ENCODE peak calls at places on chromosomes 3 and 15, in five cellular contexts. One of them, this sample, is unnamed.

GRCh38 chr3:141212101-141212500 is 19.5 kb upstream of the PXYLP1 start:
- DNase-seq in epithelial cell of esophagus: peak; percentile 39
- DNase-seq in CD8-positive, alpha-beta T cell: no peak
- DNase-seq in upper lobe of right lung: no peak
- DNase-seq in astrocyte of the spinal cord: no peak
- DNase-seq in this sample: no peak

GRCh38 chr15:82132742-82133141 is 86.9 kb upstream of the MEX3B start:
- DNase-seq in astrocyte of the spinal cord: peak; percentile 89
- DNase-seq in epithelial cell of esophagus: peak; percentile 94
- DNase-seq in upper lobe of right lung: no peak
- DNase-seq in CD8-positive, alpha-beta T cell: no peak
- DNase-seq in this sample: no peak

GRCh38 chr3:65334045-65334665 is 646.4 kb upstream of the ADAMTS9 start:
- DNase-seq in CD8-positive, alpha-beta T cell: no peak
- DNase-seq in upper lobe of right lung: no peak
- DNase-seq in astrocyte of the spinal cord: no peak
- DNase-seq in epithelial cell of esophagus: no peak
- DNase-seq in this sample: no peak

GRCh38 chr15:100078511-100079220 is 263.1 kb downstream of the ADAMTS17 start:
- DNase-seq in CD8-positive, alpha-beta T cell: no peak
- DNase-seq in epithelial cell of esophagus: peak; percentile 67
- DNase-seq in astrocyte of the spinal cord: peak; percentile 37
- DNase-seq in upper lobe of right lung: no peak
- DNase-seq in this sample: no peak

GRCh38 chr3:2180661-2181060 is 82.0 kb downstream of the CNTN4 start:
- DNase-seq in CD8-positive, alpha-beta T cell: no peak
- DNase-seq in epithelial cell of esophagus: no peak
- DNase-seq in upper lobe of right lung: no peak
- DNase-seq in astrocyte of the spinal cord: no peak
- DNase-seq in this sample: no peak

GRCh38 chr15:75992897-75993296 is 19.3 kb downstream of the NRG4 start:
- DNase-seq in epithelial cell of esophagus: no peak
- DNase-seq in upper lobe of right lung: no peak
- DNase-seq in astrocyte of the spinal cord: no peak
- DNase-seq in CD8-positive, alpha-beta T cell: no peak
- DNase-seq in this sample: no peak

GRCh38 chr3:163328680-163329079 is 1749.6 kb downstream of the SI start:
- DNase-seq in upper lobe of right lung: no peak
- DNase-seq in epithelial cell of esophagus: no peak
- DNase-seq in CD8-positive, alpha-beta T cell: no peak
- DNase-seq in astrocyte of the spinal cord: no peak
- DNase-seq in this sample: no peak

GRCh38 chr3:127847236-127847720 is 25.0 kb upstream of the MGLL start:
- DNase-seq in astrocyte of the spinal cord: no peak
- DNase-seq in CD8-positive, alpha-beta T cell: no peak
- DNase-seq in epithelial cell of esophagus: no peak
- DNase-seq in upper lobe of right lung: no peak
- DNase-seq in this sample: no peak

GRCh38 chr3:187665764-187666402 is 4.3 kb downstream of the SST start:
- DNase-seq in upper lobe of right lung: no peak
- DNase-seq in epithelial cell of esophagus: no peak
- DNase-seq in CD8-positive, alpha-beta T cell: no peak
- DNase-seq in astrocyte of the spinal cord: no peak
- DNase-seq in this sample: no peak

GRCh38 chr3:39181408-39182335 is 10.7 kb downstream of the XIRP1 start:
- DNase-seq in upper lobe of right lung: no peak
- DNase-seq in CD8-positive, alpha-beta T cell: no peak
- DNase-seq in astrocyte of the spinal cord: no peak
- DNase-seq in epithelial cell of esophagus: no peak
- DNase-seq in this sample: no peak

GRCh38 chr3:71726106-71726505 is 904 bp upstream of the EIF4E3 start:
- DNase-seq in astrocyte of the spinal cord: no peak
- DNase-seq in CD8-positive, alpha-beta T cell: peak; percentile 43
- DNase-seq in epithelial cell of esophagus: no peak
- DNase-seq in upper lobe of right lung: no peak
- DNase-seq in this sample: no peak

GRCh38 chr3:175192536-175192935 is 333.4 kb downstream of the NAALADL2 start:
- DNase-seq in astrocyte of the spinal cord: no peak
- DNase-seq in upper lobe of right lung: no peak
- DNase-seq in CD8-positive, alpha-beta T cell: no peak
- DNase-seq in epithelial cell of esophagus: peak; percentile 71
- DNase-seq in this sample: no peak

GRCh38 chr15:60228619-60229018 is 169.2 kb downstream of the ANXA2 start:
- DNase-seq in astrocyte of the spinal cord: no peak
- DNase-seq in CD8-positive, alpha-beta T cell: no peak
- DNase-seq in upper lobe of right lung: no peak
- DNase-seq in epithelial cell of esophagus: no peak
- DNase-seq in this sample: no peak

GRCh38 chr3:16183601-16184270 is 9.3 kb downstream of the GALNT15 start:
- DNase-seq in CD8-positive, alpha-beta T cell: no peak
- DNase-seq in astrocyte of the spinal cord: peak; percentile 90
- DNase-seq in upper lobe of right lung: no peak
- DNase-seq in epithelial cell of esophagus: peak; percentile 60
- DNase-seq in this sample: no peak

GRCh38 chr15:68578960-68579935 is at the start of gene CORO2B:
- DNase-seq in epithelial cell of esophagus: peak; percentile 30
- DNase-seq in astrocyte of the spinal cord: peak; percentile 63
- DNase-seq in CD8-positive, alpha-beta T cell: no peak
- DNase-seq in upper lobe of right lung: peak; percentile 68
- DNase-seq in this sample: no peak

GRCh38 chr3:8363200-8363599 is 138.4 kb upstream of the LMCD1 start:
- DNase-seq in astrocyte of the spinal cord: no peak
- DNase-seq in upper lobe of right lung: no peak
- DNase-seq in CD8-positive, alpha-beta T cell: no peak
- DNase-seq in epithelial cell of esophagus: no peak
- DNase-seq in this sample: no peak

GRCh38 chr3:33131328-33132018 is 17.7 kb downstream of the CRTAP start:
- DNase-seq in CD8-positive, alpha-beta T cell: no peak
- DNase-seq in upper lobe of right lung: no peak
- DNase-seq in epithelial cell of esophagus: peak; percentile 81
- DNase-seq in astrocyte of the spinal cord: peak; percentile 78
- DNase-seq in this sample: no peak

GRCh38 chr15:36414670-36415069 is 164.8 kb upstream of the CDIN1 start:
- DNase-seq in epithelial cell of esophagus: peak; percentile 79
- DNase-seq in astrocyte of the spinal cord: peak; percentile 42
- DNase-seq in upper lobe of right lung: no peak
- DNase-seq in CD8-positive, alpha-beta T cell: no peak
- DNase-seq in this sample: no peak

GRCh38 chr15:52349062-52349700 is 53.6 kb upstream of the MYO5C start:
- DNase-seq in epithelial cell of esophagus: peak; percentile 74
- DNase-seq in astrocyte of the spinal cord: no peak
- DNase-seq in CD8-positive, alpha-beta T cell: no peak
- DNase-seq in upper lobe of right lung: no peak
- DNase-seq in this sample: no peak

GRCh38 chr3:42090973-42091731 is at the start of gene TRAK1:
- DNase-seq in CD8-positive, alpha-beta T cell: no peak
- DNase-seq in astrocyte of the spinal cord: peak; percentile 81
- DNase-seq in upper lobe of right lung: no peak
- DNase-seq in epithelial cell of esophagus: peak; percentile 98
- DNase-seq in this sample: no peak
- H3K4me3 ChIP-seq in CD8-positive, alpha-beta T cell: no peak within 1 kb of the TSS
- H3K4me3 ChIP-seq in astrocyte of the spinal cord: peak within 1 kb of the TSS; percentile 12
- H3K4me3 ChIP-seq in upper lobe of right lung: peak within 1 kb of the TSS; percentile 5
- H3K4me3 ChIP-seq in epithelial cell of esophagus: peak within 1 kb of the TSS; percentile 92
- H3K4me3 ChIP-seq in this sample: peak within 1 kb of the TSS; percentile 16

GRCh38 chr15:58064119-58065010 is 1.1 kb downstream of the ALDH1A2 start:
- DNase-seq in CD8-positive, alpha-beta T cell: no peak
- DNase-seq in upper lobe of right lung: no peak
- DNase-seq in astrocyte of the spinal cord: peak; percentile 27
- DNase-seq in epithelial cell of esophagus: no peak
- DNase-seq in this sample: no peak

GRCh38 chr15:58065011-58065444 is 483 bp downstream of the ALDH1A2 start:
- DNase-seq in astrocyte of the spinal cord: no peak
- DNase-seq in upper lobe of right lung: peak; percentile 64
- DNase-seq in epithelial cell of esophagus: peak; percentile 9
- DNase-seq in CD8-positive, alpha-beta T cell: no peak
- DNase-seq in this sample: peak; percentile 49

GRCh38 chr15:58065445-58066041 is at the start of gene ALDH1A2:
- DNase-seq in epithelial cell of esophagus: no peak
- DNase-seq in upper lobe of right lung: peak; percentile 76
- DNase-seq in astrocyte of the spinal cord: no peak
- DNase-seq in CD8-positive, alpha-beta T cell: no peak
- DNase-seq in this sample: peak; percentile 70

GRCh38 chr15:58063612-58064011 is 1.9 kb downstream of the ALDH1A2 start:
- DNase-seq in upper lobe of right lung: no peak
- DNase-seq in astrocyte of the spinal cord: no peak
- DNase-seq in CD8-positive, alpha-beta T cell: no peak
- DNase-seq in epithelial cell of esophagus: no peak
- DNase-seq in this sample: no peak

GRCh38 chr15:58066042-58066867 is 744 bp upstream of the ALDH1A2 start:
- DNase-seq in CD8-positive, alpha-beta T cell: peak; percentile 30
- DNase-seq in epithelial cell of esophagus: peak; percentile 60
- DNase-seq in astrocyte of the spinal cord: peak; percentile 38
- DNase-seq in upper lobe of right lung: peak; percentile 87
- DNase-seq in this sample: peak; percentile 81
- H3K4me3 ChIP-seq in CD8-positive, alpha-beta T cell: peak overlapping the region; percentile 44
- H3K4me3 ChIP-seq in epithelial cell of esophagus: peak overlapping the region; percentile 25
- H3K4me3 ChIP-seq in astrocyte of the spinal cord: peak overlapping the region; percentile 31
- H3K4me3 ChIP-seq in upper lobe of right lung: peak overlapping the region; percentile 53
- H3K4me3 ChIP-seq in this sample: peak overlapping the region; percentile 62

GRCh38 chr3:192326656-192327055 is 400.7 kb downstream of the FGF12 start:
- DNase-seq in epithelial cell of esophagus: no peak
- DNase-seq in upper lobe of right lung: no peak
- DNase-seq in astrocyte of the spinal cord: no peak
- DNase-seq in CD8-positive, alpha-beta T cell: no peak
- DNase-seq in this sample: no peak

GRCh38 chr3:192332386-192333291 is 394.7 kb downstream of the FGF12 start:
- DNase-seq in CD8-positive, alpha-beta T cell: no peak
- DNase-seq in upper lobe of right lung: no peak
- DNase-seq in epithelial cell of esophagus: no peak
- DNase-seq in astrocyte of the spinal cord: no peak
- DNase-seq in this sample: no peak

GRCh38 chr3:192336286-192336685 is 391.1 kb downstream of the FGF12 start:
- DNase-seq in CD8-positive, alpha-beta T cell: no peak
- DNase-seq in astrocyte of the spinal cord: no peak
- DNase-seq in upper lobe of right lung: no peak
- DNase-seq in epithelial cell of esophagus: no peak
- DNase-seq in this sample: no peak

DNA sequence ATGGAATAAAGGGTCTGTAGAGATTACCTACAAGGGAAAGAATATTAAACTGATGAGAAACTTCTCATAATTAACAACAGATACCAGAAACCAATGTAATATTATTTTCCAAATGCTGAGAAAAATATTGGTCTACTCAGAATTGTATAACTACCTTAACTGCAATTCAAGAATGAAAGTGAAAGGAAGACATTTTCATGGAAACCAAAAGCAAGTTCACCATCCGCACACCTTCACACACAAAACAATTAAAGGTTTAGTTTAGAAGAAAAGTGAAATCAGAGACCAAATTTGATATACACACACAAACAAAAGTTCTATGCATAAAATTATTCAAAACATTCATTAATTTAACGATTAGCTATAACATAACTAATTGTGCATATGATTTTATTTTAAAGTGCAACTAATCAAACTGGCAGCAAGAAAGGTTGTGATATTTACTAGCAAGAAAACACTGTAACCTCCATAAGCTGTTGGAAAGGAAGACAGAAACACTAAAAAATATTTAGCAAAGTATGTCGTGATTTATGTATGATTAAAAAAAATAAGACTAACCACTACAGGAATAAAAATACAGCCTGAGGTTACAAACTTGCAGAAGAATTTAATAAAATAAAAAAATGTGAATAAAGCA is 395.5 kb downstream of the FGF12 start:
- DNase-seq in astrocyte of the spinal cord: no peak
- DNase-seq in upper lobe of right lung: no peak
- DNase-seq in epithelial cell of esophagus: no peak
- DNase-seq in CD8-positive, alpha-beta T cell: no peak
- DNase-seq in this sample: no peak
- H3K4me3 ChIP-seq in astrocyte of the spinal cord: no peak overlapping the region
- H3K4me3 ChIP-seq in upper lobe of right lung: no peak overlapping the region
- H3K4me3 ChIP-seq in epithelial cell of esophagus: no peak overlapping the region
- H3K4me3 ChIP-seq in CD8-positive, alpha-beta T cell: no peak overlapping the region
- H3K4me3 ChIP-seq in this sample: peak overlapping the region; percentile 9

GRCh38 chr3:73727854-73728253 is 103.1 kb upstream of the PDZRN3 start:
- DNase-seq in CD8-positive, alpha-beta T cell: no peak
- DNase-seq in upper lobe of right lung: no peak
- DNase-seq in astrocyte of the spinal cord: no peak
- DNase-seq in epithelial cell of esophagus: no peak
- DNase-seq in this sample: no peak
- H3K4me3 ChIP-seq in CD8-positive, alpha-beta T cell: no peak overlapping the region
- H3K4me3 ChIP-seq in upper lobe of right lung: no peak overlapping the region
- H3K4me3 ChIP-seq in astrocyte of the spinal cord: no peak overlapping the region
- H3K4me3 ChIP-seq in epithelial cell of esophagus: no peak overlapping the region
- H3K4me3 ChIP-seq in this sample: no peak overlapping the region

DNA sequence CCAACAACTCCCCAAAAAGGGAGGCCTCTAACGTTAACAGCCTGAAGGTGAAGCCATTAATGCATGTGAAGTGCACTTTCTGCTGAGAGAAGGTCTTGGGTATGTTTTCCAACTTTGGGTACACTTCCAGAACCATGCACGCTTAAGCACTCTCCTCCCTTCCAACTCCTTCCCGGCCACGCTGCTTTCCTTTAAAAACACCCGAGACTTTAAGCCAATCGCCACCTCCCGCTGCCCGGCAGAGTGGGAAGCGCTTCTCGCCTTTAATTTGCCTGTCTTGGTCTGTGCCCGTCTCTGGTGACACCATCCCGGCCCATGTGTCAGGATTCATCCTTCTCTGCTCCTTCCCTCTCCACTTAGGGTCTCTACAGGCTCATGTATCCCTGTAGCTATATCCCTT is 35.3 kb downstream of the ITGB5 start:
- DNase-seq in CD8-positive, alpha-beta T cell: no peak
- DNase-seq in upper lobe of right lung: no peak
- DNase-seq in astrocyte of the spinal cord: no peak
- DNase-seq in epithelial cell of esophagus: no peak
- DNase-seq in this sample: no peak
- H3K4me3 ChIP-seq in CD8-positive, alpha-beta T cell: no peak overlapping the region
- H3K4me3 ChIP-seq in upper lobe of right lung: no peak overlapping the region
- H3K4me3 ChIP-seq in astrocyte of the spinal cord: no peak overlapping the region
- H3K4me3 ChIP-seq in epithelial cell of esophagus: no peak overlapping the region
- H3K4me3 ChIP-seq in this sample: no peak overlapping the region

GRCh38 chr3:129196601-129197000 is 12.9 kb upstream of the CNBP start:
- DNase-seq in epithelial cell of esophagus: no peak
- DNase-seq in astrocyte of the spinal cord: no peak
- DNase-seq in CD8-positive, alpha-beta T cell: no peak
- DNase-seq in upper lobe of right lung: no peak
- DNase-seq in this sample: no peak
- H3K4me3 ChIP-seq in epithelial cell of esophagus: no peak overlapping the region
- H3K4me3 ChIP-seq in astrocyte of the spinal cord: no peak overlapping the region
- H3K4me3 ChIP-seq in CD8-positive, alpha-beta T cell: no peak overlapping the region
- H3K4me3 ChIP-seq in upper lobe of right lung: no peak overlapping the region
- H3K4me3 ChIP-seq in this sample: no peak overlapping the region

DNA sequence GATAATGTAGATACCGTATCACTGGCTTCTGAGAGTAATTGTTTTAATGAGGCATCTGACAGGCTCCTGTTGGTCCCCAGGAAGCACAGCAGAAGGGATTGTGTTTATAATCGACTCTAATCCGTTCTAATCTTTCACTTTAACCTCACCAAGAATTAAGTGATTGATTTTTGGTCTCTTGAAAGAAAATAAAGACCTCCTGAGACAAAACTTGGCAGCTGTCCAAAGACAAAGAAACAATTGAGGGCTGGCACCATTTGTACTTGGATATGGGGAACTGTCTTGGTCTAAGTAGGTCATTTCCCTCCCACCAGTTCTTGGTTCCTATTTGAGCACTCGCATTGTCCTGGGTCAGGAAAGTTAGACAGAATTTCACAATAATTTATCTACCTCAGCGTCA is 22.8 kb upstream of the CD96 start:
- DNase-seq in epithelial cell of esophagus: no peak
- DNase-seq in astrocyte of the spinal cord: no peak
- DNase-seq in upper lobe of right lung: no peak
- DNase-seq in CD8-positive, alpha-beta T cell: no peak
- DNase-seq in this sample: no peak
- H3K4me3 ChIP-seq in epithelial cell of esophagus: no peak overlapping the region
- H3K4me3 ChIP-seq in astrocyte of the spinal cord: no peak overlapping the region
- H3K4me3 ChIP-seq in upper lobe of right lung: no peak overlapping the region
- H3K4me3 ChIP-seq in CD8-positive, alpha-beta T cell: no peak overlapping the region
- H3K4me3 ChIP-seq in this sample: no peak overlapping the region

GRCh38 chr3:11568503-11569155 is 75.1 kb downstream of the VGLL4 start:
- DNase-seq in astrocyte of the spinal cord: peak; percentile 95
- DNase-seq in CD8-positive, alpha-beta T cell: no peak
- DNase-seq in epithelial cell of esophagus: peak; percentile 89
- DNase-seq in upper lobe of right lung: no peak
- DNase-seq in this sample: no peak
- H3K4me3 ChIP-seq in astrocyte of the spinal cord: peak overlapping the region; percentile 30
- H3K4me3 ChIP-seq in CD8-positive, alpha-beta T cell: no peak overlapping the region
- H3K4me3 ChIP-seq in epithelial cell of esophagus: no peak overlapping the region
- H3K4me3 ChIP-seq in upper lobe of right lung: no peak overlapping the region
- H3K4me3 ChIP-seq in this sample: no peak overlapping the region